ENCODE peak calls at places on chromosomes 4 and X, in four cellular contexts. A, Z, H and R are unnamed samples.
A peak's percentile ranks its signal among the peaks of the same experiment; 100 is the strongest.

GRCh38 chr4:142815834-142816233 is 30.3 kb downstream of the INPP4B start:
- DNase-seq in Z (peak; percentile 64), A (no peak), H (no peak), R (peak; percentile 81)

GRCh38 chrX:65877953-65878352 is 161.9 kb downstream of the VSIG4 start:
- DNase-seq in A (no peak), H (no peak), Z (no peak), R (no peak)

GRCh38 chrX:151912221-151912620 is 468 bp upstream of the MAGEA4 start:
- DNase-seq in A (peak; percentile 46), Z (no peak), H (no peak), R (no peak)

GRCh38 chr4:70863099-70863790 is 23.6 kb upstream of the GRSF1 start:
- DNase-seq in H (no peak), A (no peak), Z (no peak), R (no peak)

GRCh38 chrX:154892263-154892662 is 6.1 kb downstream of the F8A1 start:
- DNase-seq in Z (no peak), A (no peak), H (no peak), R (no peak)

GRCh38 chr4:101299899-101300540 is 47.3 kb downstream of the PPP3CA start:
- DNase-seq in A (no peak), Z (no peak), H (no peak), R (no peak)

GRCh38 chr4:31234494-31234893 is 514.3 kb downstream of the PCDH7 start:
- DNase-seq in Z (no peak), H (no peak), A (no peak), R (no peak)

GRCh38 chrX:11908371-11908770 is 150.3 kb downstream of the MSL3 start:
- DNase-seq in Z (peak; percentile 24), A (no peak), H (no peak), R (peak; percentile 15)

GRCh38 chrX:48792219-48792618 is 5.8 kb downstream of the GATA1 start:
- DNase-seq in Z (no peak), H (no peak), A (no peak), R (no peak)
- H3K4me1 ChIP-seq in Z (no peaks in the 10 kb centered on the region), H (no peaks in the 10 kb centered on the region), A (no peaks in the 10 kb centered on the region), R (peaks cover 9% of the 10 kb centered on the region)

GRCh38 chrX:17606211-17606610 is 131.1 kb upstream of the SCML1 start:
- DNase-seq in H (no peak), Z (peak; percentile 30), A (no peak), R (no peak)

GRCh38 chrX:17605676-17606075 is 131.6 kb upstream of the SCML1 start:
- DNase-seq in A (no peak), H (no peak), Z (peak; percentile 48), R (no peak)

GRCh38 chrX:17596546-17597205 is 140.6 kb upstream of the SCML1 start:
- DNase-seq in A (no peak), Z (no peak), H (no peak), R (peak; percentile 43)

GRCh38 chrX:17597836-17598434 is 139.4 kb upstream of the SCML1 start:
- DNase-seq in Z (peak; percentile 77), H (peak; percentile 77), A (peak; percentile 90), R (peak; percentile 47)

GRCh38 chrX:17601816-17602215 is 135.5 kb upstream of the SCML1 start:
- DNase-seq in Z (no peak), H (no peak), A (no peak), R (no peak)
- H3K4me1 ChIP-seq in Z (peaks cover under 1% of the 10 kb centered on the region), H (no peaks in the 10 kb centered on the region), A (peaks cover 23% of the 10 kb centered on the region), R (peaks cover 18% of the 10 kb centered on the region)

DNA sequence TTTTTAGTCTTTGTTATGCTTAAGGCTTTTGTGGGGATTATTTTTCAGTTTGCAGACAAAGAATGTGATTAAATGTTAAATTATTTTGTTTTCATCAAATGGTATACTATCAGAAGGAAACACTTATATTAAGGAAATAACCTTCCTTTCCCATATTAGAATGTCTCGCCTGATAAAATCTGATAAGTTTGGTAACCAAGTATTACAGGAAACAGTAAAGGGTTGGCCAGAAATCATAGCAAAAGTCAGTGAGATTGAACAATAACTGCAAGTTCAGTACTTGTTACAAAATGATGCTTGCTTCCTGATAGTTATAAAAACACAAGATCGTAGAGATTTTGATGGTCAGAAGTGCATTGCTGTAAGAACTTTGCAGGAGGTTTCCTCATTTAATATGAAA is 40.6 kb downstream of the FABP2 start:
- DNase-seq in Z (no peak), A (no peak), H (no peak), R (no peak)
- H3K4me1 ChIP-seq in Z (no peaks in the 10 kb centered on the region), A (peaks cover 11% of the 10 kb centered on the region), H (no peaks in the 10 kb centered on the region), R (no peaks in the 10 kb centered on the region)

GRCh38 chr4:57098415-57098814 is 11.8 kb downstream of the IGFBP7 start:
- DNase-seq in A (no peak), H (no peak), Z (no peak), R (no peak)
- H3K4me1 ChIP-seq in A (peaks cover 94% of the 10 kb centered on the region), H (no peaks in the 10 kb centered on the region), Z (peaks cover 28% of the 10 kb centered on the region), R (peaks cover 76% of the 10 kb centered on the region)